ENCODE peak calls at places on chromosomes 13 and 19, in ten cellular contexts. One of them, this sample, is unnamed.

GRCh38 chr19:2509096-2509495 is 33.2 kb downstream of the GADD45B start:
- DNase-seq in AG04450: no peak
- DNase-seq in GM13976: no peak
- DNase-seq in astrocyte of the spinal cord: no peak
- DNase-seq in endothelial cell of umbilical vein: no peak
- DNase-seq in gastrocnemius medialis: no peak
- DNase-seq in HL-60: no peak
- DNase-seq in tibial nerve: no peak
- DNase-seq in BJ: no peak
- DNase-seq in PC-9: no peak
- DNase-seq in this sample: no peak

GRCh38 chr13:92512852-92513251 is 713.8 kb upstream of the GPC6 start:
- DNase-seq in astrocyte of the spinal cord: no peak
- DNase-seq in GM13976: no peak
- DNase-seq in endothelial cell of umbilical vein: no peak
- DNase-seq in tibial nerve: no peak
- DNase-seq in HL-60: no peak
- DNase-seq in PC-9: no peak
- DNase-seq in BJ: no peak
- DNase-seq in AG04450: no peak
- DNase-seq in gastrocnemius medialis: no peak
- DNase-seq in this sample: no peak

GRCh38 chr13:31629085-31629785 is 110.1 kb upstream of the RXFP2 start:
- DNase-seq in PC-9: no peak
- DNase-seq in astrocyte of the spinal cord: peak
- DNase-seq in tibial nerve: no peak
- DNase-seq in AG04450: no peak
- DNase-seq in HL-60: no peak
- DNase-seq in gastrocnemius medialis: no peak
- DNase-seq in GM13976: no peak
- DNase-seq in BJ: no peak
- DNase-seq in endothelial cell of umbilical vein: peak
- DNase-seq in this sample: no peak

GRCh38 chr13:38624822-38625221 is 62.1 kb upstream of the FREM2 start:
- DNase-seq in astrocyte of the spinal cord: no peak
- DNase-seq in gastrocnemius medialis: no peak
- DNase-seq in GM13976: no peak
- DNase-seq in PC-9: no peak
- DNase-seq in BJ: no peak
- DNase-seq in AG04450: no peak
- DNase-seq in HL-60: no peak
- DNase-seq in tibial nerve: no peak
- DNase-seq in endothelial cell of umbilical vein: no peak
- DNase-seq in this sample: no peak

GRCh38 chr13:58712191-58712590 is 1080.6 kb downstream of the PCDH17 start:
- DNase-seq in astrocyte of the spinal cord: no peak
- DNase-seq in HL-60: no peak
- DNase-seq in PC-9: no peak
- DNase-seq in AG04450: no peak
- DNase-seq in BJ: no peak
- DNase-seq in GM13976: no peak
- DNase-seq in gastrocnemius medialis: no peak
- DNase-seq in endothelial cell of umbilical vein: no peak
- DNase-seq in tibial nerve: no peak
- DNase-seq in this sample: no peak

GRCh38 chr19:2429917-2430570 is 2.7 kb upstream of the TIMM13 start:
- DNase-seq in AG04450: no peak
- DNase-seq in endothelial cell of umbilical vein: no peak
- DNase-seq in GM13976: no peak
- DNase-seq in astrocyte of the spinal cord: no peak
- DNase-seq in HL-60: no peak
- DNase-seq in gastrocnemius medialis: no peak
- DNase-seq in BJ: no peak
- DNase-seq in tibial nerve: no peak
- DNase-seq in PC-9: no peak
- DNase-seq in this sample: no peak

GRCh38 chr13:34334984-34335661 is 517.2 kb downstream of the RFC3 start:
- DNase-seq in tibial nerve: no peak
- DNase-seq in PC-9: no peak
- DNase-seq in gastrocnemius medialis: no peak
- DNase-seq in BJ: no peak
- DNase-seq in endothelial cell of umbilical vein: no peak
- DNase-seq in HL-60: no peak
- DNase-seq in GM13976: no peak
- DNase-seq in AG04450: no peak
- DNase-seq in astrocyte of the spinal cord: no peak
- DNase-seq in this sample: no peak

GRCh38 chr13:74554581-74555290 is 420.5 kb upstream of the KLF12 start:
- DNase-seq in PC-9: no peak
- DNase-seq in tibial nerve: no peak
- DNase-seq in HL-60: no peak
- DNase-seq in AG04450: no peak
- DNase-seq in astrocyte of the spinal cord: no peak
- DNase-seq in endothelial cell of umbilical vein: no peak
- DNase-seq in gastrocnemius medialis: no peak
- DNase-seq in BJ: no peak
- DNase-seq in GM13976: no peak
- DNase-seq in this sample: no peak

GRCh38 chr13:113722921-113723320 is 36.1 kb upstream of the TMEM255B start:
- DNase-seq in tibial nerve: no peak
- DNase-seq in astrocyte of the spinal cord: no peak
- DNase-seq in endothelial cell of umbilical vein: no peak
- DNase-seq in BJ: no peak
- DNase-seq in gastrocnemius medialis: no peak
- DNase-seq in AG04450: no peak
- DNase-seq in HL-60: no peak
- DNase-seq in GM13976: no peak
- DNase-seq in PC-9: no peak
- DNase-seq in this sample: peak

GRCh38 chr13:52162279-52163101 is 3.1 kb upstream of the NEK3 start:
- DNase-seq in gastrocnemius medialis: no peak
- DNase-seq in endothelial cell of umbilical vein: peak
- DNase-seq in HL-60: no peak
- DNase-seq in AG04450: no peak
- DNase-seq in tibial nerve: no peak
- DNase-seq in BJ: no peak
- DNase-seq in astrocyte of the spinal cord: peak
- DNase-seq in GM13976: no peak
- DNase-seq in PC-9: no peak
- DNase-seq in this sample: no peak

GRCh38 chr19:56476671-56477428 is at the start of gene ZNF667:
- DNase-seq in AG04450: no peak
- DNase-seq in GM13976: no peak
- DNase-seq in endothelial cell of umbilical vein: peak
- DNase-seq in PC-9: no peak
- DNase-seq in BJ: no peak
- DNase-seq in HL-60: peak
- DNase-seq in gastrocnemius medialis: no peak
- DNase-seq in astrocyte of the spinal cord: peak
- DNase-seq in tibial nerve: peak
- DNase-seq in this sample: no peak

GRCh38 chr13:74074723-74075122 is 59.5 kb downstream of the KLF12 start:
- DNase-seq in HL-60: no peak
- DNase-seq in PC-9: no peak
- DNase-seq in AG04450: no peak
- DNase-seq in astrocyte of the spinal cord: no peak
- DNase-seq in BJ: no peak
- DNase-seq in GM13976: no peak
- DNase-seq in gastrocnemius medialis: no peak
- DNase-seq in tibial nerve: no peak
- DNase-seq in endothelial cell of umbilical vein: peak
- DNase-seq in this sample: no peak

GRCh38 chr13:113802090-113802531 is 43.1 kb downstream of the TMEM255B start:
- DNase-seq in endothelial cell of umbilical vein: no peak
- DNase-seq in GM13976: no peak
- DNase-seq in AG04450: peak
- DNase-seq in PC-9: peak
- DNase-seq in BJ: peak
- DNase-seq in tibial nerve: no peak
- DNase-seq in gastrocnemius medialis: no peak
- DNase-seq in astrocyte of the spinal cord: peak
- DNase-seq in HL-60: no peak
- DNase-seq in this sample: no peak

GRCh38 chr13:48162182-48162581 is 67.3 kb upstream of the MED4 start:
- DNase-seq in BJ: no peak
- DNase-seq in endothelial cell of umbilical vein: no peak
- DNase-seq in HL-60: no peak
- DNase-seq in PC-9: no peak
- DNase-seq in GM13976: no peak
- DNase-seq in astrocyte of the spinal cord: no peak
- DNase-seq in AG04450: no peak
- DNase-seq in gastrocnemius medialis: no peak
- DNase-seq in tibial nerve: no peak
- DNase-seq in this sample: no peak

GRCh38 chr19:18282021-18282787 is 782 bp upstream of the JUND start:
- DNase-seq in GM13976: no peak
- DNase-seq in PC-9: no peak
- DNase-seq in astrocyte of the spinal cord: no peak
- DNase-seq in AG04450: peak
- DNase-seq in HL-60: peak
- DNase-seq in endothelial cell of umbilical vein: peak
- DNase-seq in tibial nerve: no peak
- DNase-seq in gastrocnemius medialis: no peak
- DNase-seq in BJ: no peak
- DNase-seq in this sample: no peak

GRCh38 chr19:2478756-2479555 is 3.0 kb downstream of the GADD45B start:
- DNase-seq in astrocyte of the spinal cord: peak
- DNase-seq in HL-60: no peak
- DNase-seq in tibial nerve: peak
- DNase-seq in endothelial cell of umbilical vein: peak
- DNase-seq in AG04450: no peak
- DNase-seq in BJ: no peak
- DNase-seq in gastrocnemius medialis: peak
- DNase-seq in GM13976: peak
- DNase-seq in PC-9: peak
- DNase-seq in this sample: peak

GRCh38 chr13:76637651-76638111 is 248.5 kb downstream of the KCTD12 start:
- DNase-seq in tibial nerve: no peak
- DNase-seq in HL-60: no peak
- DNase-seq in endothelial cell of umbilical vein: peak
- DNase-seq in AG04450: no peak
- DNase-seq in GM13976: no peak
- DNase-seq in gastrocnemius medialis: no peak
- DNase-seq in PC-9: no peak
- DNase-seq in BJ: peak
- DNase-seq in astrocyte of the spinal cord: peak
- DNase-seq in this sample: no peak

GRCh38 chr13:49240017-49240416 is 7.7 kb upstream of the CDADC1 start:
- DNase-seq in gastrocnemius medialis: no peak
- DNase-seq in endothelial cell of umbilical vein: peak
- DNase-seq in HL-60: no peak
- DNase-seq in PC-9: no peak
- DNase-seq in AG04450: no peak
- DNase-seq in astrocyte of the spinal cord: peak
- DNase-seq in GM13976: peak
- DNase-seq in BJ: no peak
- DNase-seq in tibial nerve: no peak
- DNase-seq in this sample: no peak
- TF ChIP-seq CTCF in gastrocnemius medialis: no peak
- TF ChIP-seq CTCF in endothelial cell of umbilical vein: peak
- TF ChIP-seq CTCF in HL-60: peak
- TF ChIP-seq CTCF in PC-9: peak
- TF ChIP-seq CTCF in AG04450: peak
- TF ChIP-seq CTCF in astrocyte of the spinal cord: peak
- TF ChIP-seq CTCF in GM13976: peak
- TF ChIP-seq CTCF in BJ: peak
- TF ChIP-seq CTCF in tibial nerve: no peak
- TF ChIP-seq CTCF in this sample: no peak

GRCh38 chr19:16628183-16628983 is at the start of gene MED26:
- DNase-seq in GM13976: peak
- DNase-seq in endothelial cell of umbilical vein: peak
- DNase-seq in BJ: peak
- DNase-seq in astrocyte of the spinal cord: peak
- DNase-seq in PC-9: peak
- DNase-seq in gastrocnemius medialis: peak
- DNase-seq in HL-60: peak
- DNase-seq in tibial nerve: peak
- DNase-seq in AG04450: peak
- DNase-seq in this sample: peak
- TF ChIP-seq CTCF in GM13976: no peak
- TF ChIP-seq CTCF in endothelial cell of umbilical vein: no peak
- TF ChIP-seq CTCF in BJ: no peak
- TF ChIP-seq CTCF in astrocyte of the spinal cord: no peak
- TF ChIP-seq CTCF in PC-9: no peak
- TF ChIP-seq CTCF in gastrocnemius medialis: no peak
- TF ChIP-seq CTCF in HL-60: no peak
- TF ChIP-seq CTCF in tibial nerve: peak
- TF ChIP-seq CTCF in AG04450: no peak
- TF ChIP-seq CTCF in this sample: no peak

GRCh38 chr13:46377554-46377953 is 9.5 kb downstream of the RUBCNL start:
- DNase-seq in BJ: no peak
- DNase-seq in GM13976: no peak
- DNase-seq in tibial nerve: no peak
- DNase-seq in HL-60: peak
- DNase-seq in AG04450: no peak
- DNase-seq in endothelial cell of umbilical vein: no peak
- DNase-seq in gastrocnemius medialis: no peak
- DNase-seq in PC-9: no peak
- DNase-seq in astrocyte of the spinal cord: no peak
- DNase-seq in this sample: no peak
- TF ChIP-seq CTCF in BJ: no peak
- TF ChIP-seq CTCF in GM13976: no peak
- TF ChIP-seq CTCF in tibial nerve: no peak
- TF ChIP-seq CTCF in HL-60: no peak
- TF ChIP-seq CTCF in AG04450: no peak
- TF ChIP-seq CTCF in endothelial cell of umbilical vein: no peak
- TF ChIP-seq CTCF in gastrocnemius medialis: no peak
- TF ChIP-seq CTCF in PC-9: no peak
- TF ChIP-seq CTCF in astrocyte of the spinal cord: no peak
- TF ChIP-seq CTCF in this sample: no peak

GRCh38 chr19:54415208-54415900 is at the start of gene TTYH1:
- DNase-seq in endothelial cell of umbilical vein: no peak
- DNase-seq in astrocyte of the spinal cord: no peak
- DNase-seq in HL-60: no peak
- DNase-seq in BJ: no peak
- DNase-seq in gastrocnemius medialis: no peak
- DNase-seq in tibial nerve: no peak
- DNase-seq in PC-9: no peak
- DNase-seq in AG04450: no peak
- DNase-seq in GM13976: peak
- DNase-seq in this sample: no peak
- TF ChIP-seq CTCF in endothelial cell of umbilical vein: peak
- TF ChIP-seq CTCF in astrocyte of the spinal cord: peak
- TF ChIP-seq CTCF in HL-60: no peak
- TF ChIP-seq CTCF in BJ: no peak
- TF ChIP-seq CTCF in gastrocnemius medialis: no peak
- TF ChIP-seq CTCF in tibial nerve: no peak
- TF ChIP-seq CTCF in PC-9: no peak
- TF ChIP-seq CTCF in AG04450: no peak
- TF ChIP-seq CTCF in GM13976: peak
- TF ChIP-seq CTCF in this sample: peak